ENCODE peak calls at places on chromosomes 11 and 22, in five cellular contexts. C is neural progenitor cell; S is HCT116; J is NAMALWA; E is stimulated activated CD4-positive, alpha-beta T cell treated with anti-CD3 and anti-CD28 coated beads, Interleukin-4, amount 100 ng/mL, for 48 hours. H is an unnamed sample.

GRCh38 chr11:802693-803466 is 2.2 kb downstream of the PIDD1 start:
- DNase-seq in J (no peak), E (no peak), S (no peak), C (no peak), H (no peak)

GRCh38 chr22:43482310-43482625 is 70.5 kb downstream of the MPPED1 start:
- DNase-seq in C (no peak), S (no peak), J (no peak), E (no peak), H (no peak)

GRCh38 chr11:129319201-129319600 is 56.4 kb upstream of the BARX2 start:
- DNase-seq in C (no peak), S (no peak), E (no peak), J (no peak), H (no peak)

GRCh38 chr22:35991168-35991567 is 37.5 kb downstream of the RBFOX2 start:
- DNase-seq in E (no peak), J (no peak), S (no peak), C (no peak), H (no peak)

GRCh38 chr11:73242291-73243092 is 24.4 kb downstream of the P2RY2 start:
- DNase-seq in C (peak; percentile 83), J (peak; percentile 83), E (peak; percentile 56), S (peak; percentile 65), H (no peak)

GRCh38 chr11:85844439-85845051 is 10.6 kb upstream of the CCDC83 start:
- DNase-seq in J (no peak), C (no peak), E (no peak), S (peak; percentile 77), H (peak; percentile 12)

GRCh38 chr11:23570828-23571227 is 710.6 kb upstream of the CCDC179 start:
- DNase-seq in C (no peak), J (no peak), E (no peak), S (no peak), H (no peak)

GRCh38 chr11:68959465-68960298 is 21.1 kb downstream of the MRGPRD start:
- DNase-seq in J (no peak), C (no peak), S (no peak), E (no peak), H (no peak)

GRCh38 chr22:49015993-49016908 is 811.4 kb downstream of the BRD1 start:
- DNase-seq in C (no peak), S (no peak), E (no peak), J (no peak), H (no peak)

GRCh38 chr11:44611687-44612437 is 46.4 kb downstream of the CD82 start:
- DNase-seq in C (no peak), E (peak; percentile 38), J (peak; percentile 43), S (no peak), H (no peak)

GRCh38 chr22:30021881-30022619 is 58.2 kb upstream of the HORMAD2 start:
- DNase-seq in E (no peak), J (no peak), C (no peak), S (no peak), H (no peak)

GRCh38 chr11:61728940-61729219 is 23.6 kb upstream of the MYRF start:
- DNase-seq in C (no peak), E (no peak), S (peak; percentile 52), J (no peak), H (peak; percentile 24)

GRCh38 chr11:60792521-60792920 is 7.4 kb downstream of the MS4A10 start:
- DNase-seq in S (no peak), E (no peak), J (no peak), C (no peak), H (no peak)

GRCh38 chr11:130177782-130178181 is 18.2 kb downstream of the ST14 start:
- DNase-seq in E (no peak), S (no peak), C (no peak), J (peak; percentile 22), H (no peak)

GRCh38 chr11:8252946-8253345 is 10.7 kb downstream of the LMO1 start:
- DNase-seq in E (no peak), S (no peak), J (no peak), C (no peak), H (no peak)

GRCh38 chr11:117413616-117414015 is 86.0 kb downstream of the CEP164 start:
- DNase-seq in C (no peak), E (no peak), S (no peak), J (no peak), H (no peak)

GRCh38 chr11:132177106-132177505 is 806.7 kb downstream of the NTM start:
- DNase-seq in C (peak; percentile 67), E (no peak), J (peak; percentile 20), S (no peak), H (peak; percentile 6)

GRCh38 chr22:36368359-36368983 is 19.3 kb downstream of the MYH9 start:
- DNase-seq in J (no peak), E (no peak), S (no peak), C (peak; percentile 94), H (no peak)

H was measured in MV-4-11.